ENCODE peak calls at places on chromosome 9, in ten cellular contexts. H is progenitor cell of endocrine pancreas, A is cardiac muscle cell, K is fibroblast of pulmonary artery, E is GM20000, Q is HCT116, V is lower leg skin, T is K562, M is left ventricle myocardium inferior, I is GM13976. X is an unnamed sample.

GRCh38 chr9:108156270-108156998 is 666.9 kb upstream of the KLF4 start:
- DNase-seq in H (no peak), A (no peak), K (peak; percentile 30), E (no peak), Q (peak; percentile 29), V (no peak), T (peak; percentile 51), M (no peak), I (no peak), X (no peak)

GRCh38 chr9:137606005-137606601 is 617 bp downstream of the ARRDC1 start:
- DNase-seq in H (peak; percentile 42), A (peak; percentile 60), K (no peak), E (no peak), Q (no peak), V (no peak), T (no peak), M (no peak), I (no peak), X (no peak)

GRCh38 chr9:19429590-19429989 is 20.8 kb downstream of the ACER2 start:
- DNase-seq in H (no peak), A (no peak), K (no peak), E (no peak), Q (no peak), V (no peak), T (no peak), M (no peak), I (no peak), X (no peak)

GRCh38 chr9:83432104-83432627 is 106.0 kb downstream of the FRMD3 start:
- DNase-seq in H (no peak), A (no peak), K (peak; percentile 38), E (no peak), Q (no peak), V (peak; percentile 22), T (no peak), M (peak; percentile 82), I (no peak), X (peak; percentile 68)

GRCh38 chr9:16150501-16150900 is 597.7 kb downstream of the CCDC171 start:
- DNase-seq in H (no peak), A (peak; percentile 88), K (peak; percentile 69), E (no peak), Q (no peak), V (peak; percentile 32), T (no peak), M (no peak), I (no peak), X (no peak)

GRCh38 chr9:21744874-21745273 is 57.6 kb upstream of the MTAP start:
- DNase-seq in H (no peak), A (no peak), K (peak; percentile 89), E (no peak), Q (no peak), V (peak; percentile 21), T (no peak), M (no peak), I (no peak), X (no peak)

GRCh38 chr9:21789541-21790037 is 12.8 kb upstream of the MTAP start:
- DNase-seq in H (no peak), A (peak; percentile 83), K (peak; percentile 97), E (peak; percentile 69), Q (peak; percentile 92), V (peak; percentile 72), T (no peak), M (no peak), I (peak; percentile 49), X (peak; percentile 48)

GRCh38 chr9:83651558-83651957 is 28.6 kb downstream of the IDNK start:
- DNase-seq in H (no peak), A (no peak), K (no peak), E (no peak), Q (no peak), V (no peak), T (no peak), M (no peak), I (no peak), X (no peak)

GRCh38 chr9:37302277-37302676 is 120.2 kb upstream of the GRHPR start:
- DNase-seq in H (no peak), A (no peak), K (no peak), E (peak; percentile 64), Q (no peak), V (no peak), T (no peak), M (no peak), I (peak; percentile 62), X (no peak)

GRCh38 chr9:37300620-37301368 is 121.7 kb upstream of the GRHPR start:
- DNase-seq in H (no peak), A (no peak), K (peak; percentile 45), E (no peak), Q (no peak), V (no peak), T (no peak), M (no peak), I (peak; percentile 24), X (no peak)

GRCh38 chr9:37297592-37297991 is 124.9 kb upstream of the GRHPR start:
- DNase-seq in H (no peak), A (no peak), K (no peak), E (no peak), Q (no peak), V (no peak), T (no peak), M (no peak), I (no peak), X (no peak)

GRCh38 chr9:37295796-37296195 is 126.7 kb upstream of the GRHPR start:
- DNase-seq in H (no peak), A (no peak), K (no peak), E (no peak), Q (no peak), V (no peak), T (peak; percentile 40), M (no peak), I (no peak), X (no peak)

DNA sequence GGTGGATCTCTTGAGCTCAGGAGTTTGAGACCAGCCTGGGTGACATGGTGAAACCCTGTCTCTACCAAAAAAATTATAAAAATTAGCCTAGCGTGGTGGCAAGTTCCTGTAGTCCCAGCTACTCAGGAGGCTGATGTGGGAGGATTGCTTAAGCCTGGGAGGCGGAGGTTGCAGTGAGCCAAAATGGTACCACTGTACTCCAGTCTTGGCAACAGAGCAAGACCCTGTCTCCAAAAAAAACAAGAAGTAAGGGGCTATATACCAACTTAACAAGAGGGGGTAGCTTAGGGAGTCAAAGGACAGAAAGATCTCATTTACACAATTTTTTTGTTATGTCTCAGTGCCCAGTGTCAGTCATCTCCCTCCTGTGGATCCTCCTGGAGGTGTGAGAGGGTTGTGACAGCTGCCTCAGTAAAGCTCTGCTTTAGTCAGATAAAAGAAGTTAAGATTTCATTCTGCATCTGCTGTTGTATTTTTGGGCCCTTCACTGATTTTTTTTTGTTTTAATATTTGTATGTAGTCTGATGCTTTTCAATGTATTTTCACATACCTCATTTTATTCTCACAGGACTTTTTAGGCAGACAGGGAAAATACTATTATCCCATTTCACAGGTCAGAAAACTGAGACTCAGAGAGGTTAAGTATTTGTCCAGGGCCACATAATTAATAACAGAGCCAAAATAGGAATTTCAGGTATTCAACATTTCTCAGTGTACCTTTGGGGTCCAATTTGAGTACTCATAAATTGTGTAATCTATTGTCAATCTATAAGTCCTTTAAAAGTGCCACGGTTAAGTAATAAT is 120.9 kb upstream of the GRHPR start:
- DNase-seq in H (no peak), A (no peak), K (no peak), E (no peak), Q (no peak), V (no peak), T (no peak), M (no peak), I (no peak), X (no peak)
- TF ChIP-seq CTCF in H (no peak), A (no peak), K (no peak), E (no peak), Q (no peak), V (no peak), T (peak; percentile 14), M (no peak), I (no peak), X (no peak)

GRCh38 chr9:136311037-136311432 is 7.1 kb upstream of the CCDC187 start:
- DNase-seq in H (no peak), A (no peak), K (no peak), E (no peak), Q (no peak), V (no peak), T (no peak), M (no peak), I (no peak), X (no peak)

GRCh38 chr9:136313111-136314055 is 9.5 kb upstream of the CCDC187 start:
- DNase-seq in H (no peak), A (no peak), K (no peak), E (no peak), Q (no peak), V (no peak), T (no peak), M (no peak), I (no peak), X (no peak)

GRCh38 chr9:136311433-136312375 is 7.8 kb upstream of the CCDC187 start:
- DNase-seq in H (no peak), A (no peak), K (no peak), E (no peak), Q (peak; percentile 47), V (no peak), T (no peak), M (no peak), I (no peak), X (no peak)

GRCh38 chr9:136314056-136314416 is 10.1 kb upstream of the CCDC187 start:
- DNase-seq in H (no peak), A (no peak), K (no peak), E (no peak), Q (no peak), V (no peak), T (no peak), M (no peak), I (no peak), X (no peak)

DNA sequence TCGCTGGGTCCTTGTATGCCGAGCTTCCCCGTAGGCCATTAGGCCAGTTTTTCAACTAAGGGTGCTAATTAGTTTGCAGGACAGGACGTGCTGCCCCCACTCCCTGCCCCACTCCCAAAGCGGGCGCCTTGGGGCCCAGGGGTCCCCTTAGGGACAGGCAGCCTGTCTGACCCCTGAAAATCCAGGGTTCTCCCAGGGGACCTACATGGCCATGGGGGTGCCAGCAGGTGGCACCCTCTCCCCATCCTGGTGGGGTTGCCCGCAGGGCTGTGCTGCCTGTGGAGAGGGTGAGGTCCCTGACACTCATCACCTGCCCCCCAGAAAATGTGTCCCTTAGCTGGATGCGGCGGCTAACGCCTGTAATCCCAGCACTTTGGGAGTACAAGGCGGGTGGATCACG is 8.5 kb upstream of the CCDC187 start:
- DNase-seq in H (no peak), A (peak; percentile 58), K (peak; percentile 55), E (peak; percentile 72), Q (no peak), V (no peak), T (peak; percentile 58), M (no peak), I (peak; percentile 82), X (no peak)
- TF ChIP-seq CTCF in H (peak; percentile 57), A (peak; percentile 63), K (peak; percentile 65), E (peak; percentile 34), Q (peak; percentile 73), V (no peak), T (peak; percentile 72), M (peak; percentile 77), I (peak; percentile 47), X (no peak)

GRCh38 chr9:120348951-120349429 is 231.0 kb downstream of the CDK5RAP2 start:
- DNase-seq in H (peak; percentile 42), A (peak; percentile 73), K (peak; percentile 65), E (peak; percentile 55), Q (peak; percentile 31), V (no peak), T (peak; percentile 58), M (no peak), I (peak; percentile 69), X (no peak)
- TF ChIP-seq CTCF in H (peak; percentile 86), A (peak; percentile 72), K (peak; percentile 73), E (peak; percentile 28), Q (peak; percentile 71), V (no peak), T (peak; percentile 69), M (peak; percentile 73), I (peak; percentile 38), X (peak; percentile 69)

GRCh38 chr9:6827370-6827949 is 69.7 kb downstream of the KDM4C start:
- DNase-seq in H (peak; percentile 45), A (peak; percentile 71), K (peak; percentile 69), E (peak; percentile 50), Q (peak; percentile 15), V (no peak), T (peak; percentile 24), M (no peak), I (peak; percentile 55), X (no peak)
- TF ChIP-seq CTCF in H (peak; percentile 80), A (peak; percentile 65), K (peak; percentile 67), E (peak; percentile 32), Q (peak; percentile 53), V (no peak), T (peak; percentile 61), M (peak; percentile 63), I (peak; percentile 41), X (peak; percentile 32)

X was measured in gastrocnemius medialis.